ENCODE peak calls at places on chromosomes 4 and X, in four cellular contexts. E is WERI-Rb-1, M is D341Med, S is right cardiac atrium. K is an unnamed sample.
A peak's percentile ranks its signal among the peaks of the same experiment; 100 is the strongest.

GRCh38 chrX:91414710-91415109 is 19.9 kb upstream of the PABPC5 start:
- DNase-seq in E (no peak), M (no peak), S (no peak), K (no peak)

GRCh38 chr4:149645790-149646189 is 169.9 kb downstream of the IQCM start:
- DNase-seq in E (peak; percentile 16), M (peak; percentile 39), S (no peak), K (no peak)

GRCh38 chrX:16155586-16155985 is 11.7 kb upstream of the MAGEB17 start:
- DNase-seq in E (no peak), M (no peak), S (no peak), K (no peak)

GRCh38 chr4:118215826-118216225 is 137.0 kb downstream of the PRSS12 start:
- DNase-seq in E (no peak), M (no peak), S (no peak), K (peak; percentile 70)

GRCh38 chrX:12065251-12065650 is 73.0 kb upstream of the FRMPD4 start:
- DNase-seq in E (no peak), M (no peak), S (no peak), K (no peak)

GRCh38 chr4:109375778-109376414 is 57.7 kb upstream of the SEC24B start:
- DNase-seq in E (no peak), M (no peak), S (no peak), K (no peak)

GRCh38 chr4:139692300-139693012 is 26.8 kb downstream of the MGST2 start:
- DNase-seq in E (peak; percentile 58), M (peak; percentile 58), S (no peak), K (peak; percentile 37)

GRCh38 chrX:153766871-153767673 is 3.0 kb downstream of the PLXNB3 start:
- DNase-seq in E (peak; percentile 11), M (peak; percentile 19), S (peak; percentile 62), K (peak; percentile 33)

GRCh38 chr4:10506077-10506476 is 48.9 kb upstream of the ZNF518B start:
- DNase-seq in E (no peak), M (no peak), S (no peak), K (no peak)

GRCh38 chr4:55681430-55681829 is 45.3 kb upstream of the NMU start:
- DNase-seq in E (no peak), M (no peak), S (no peak), K (no peak)

GRCh38 chr4:56026596-56026995 is 77.9 kb downstream of the CEP135 start:
- DNase-seq in E (no peak), M (no peak), S (no peak), K (no peak)

GRCh38 chr4:55386073-55386472 is 9.7 kb upstream of the TMEM165 start:
- DNase-seq in E (peak; percentile 19), M (peak; percentile 52), S (no peak), K (peak; percentile 7)

GRCh38 chr4:76616526-76616925 is 181.5 kb downstream of the SHROOM3 start:
- DNase-seq in E (no peak), M (no peak), S (no peak), K (no peak)

GRCh38 chr4:113657834-113658233 is 103.7 kb downstream of the CAMK2D start:
- DNase-seq in E (no peak), M (no peak), S (no peak), K (no peak)

GRCh38 chrX:65926095-65927019 is 113.5 kb downstream of the VSIG4 start:
- DNase-seq in E (no peak), M (no peak), S (no peak), K (no peak)

GRCh38 chrX:43559643-43560042 is 96.5 kb upstream of the MAOA start:
- DNase-seq in E (peak; percentile 59), M (peak; percentile 42), S (no peak), K (peak; percentile 15)

GRCh38 chr4:113976937-113977855 is 2.3 kb downstream of the ARSJ start:
- DNase-seq in E (no peak), M (no peak), S (no peak), K (peak; percentile 59)

GRCh38 chr4:177485528-177485927 is 43.3 kb upstream of the AGA start:
- DNase-seq in E (no peak), M (no peak), S (no peak), K (no peak)

GRCh38 chr4:68613752-68614151 is 37.6 kb upstream of the UGT2B17 start:
- DNase-seq in E (no peak), M (no peak), S (no peak), K (no peak)

GRCh38 chrX:31679861-31680260 is 608.0 kb upstream of the FTHL17 start:
- DNase-seq in E (no peak), M (no peak), S (no peak), K (no peak)

GRCh38 chr4:98433608-98434198 is 172.5 kb downstream of the RAP1GDS1 start:
- DNase-seq in E (no peak), M (no peak), S (no peak), K (no peak)

GRCh38 chrX:30888526-30889146 is 418 bp downstream of the TAB3 start:
- DNase-seq in E (peak; percentile 10), M (peak; percentile 56), S (no peak), K (peak; percentile 23)

GRCh38 chr4:57426779-57427395 is 316.7 kb upstream of the IGFBP7 start:
- DNase-seq in E (peak; percentile 83), M (peak; percentile 82), S (peak; percentile 86), K (peak; percentile 30)

GRCh38 chr4:148575577-148575976 is 133.4 kb upstream of the NR3C2 start:
- DNase-seq in E (no peak), M (no peak), S (no peak), K (no peak)

GRCh38 chr4:48352793-48353192 is 11.5 kb downstream of the SLAIN2 start:
- DNase-seq in E (no peak), M (no peak), S (no peak), K (no peak)

GRCh38 chr4:143699331-143700059 is 980 bp downstream of the FREM3 start:
- DNase-seq in E (no peak), M (no peak), S (peak; percentile 58), K (no peak)

GRCh38 chr4:15451181-15451865 is 18.4 kb upstream of the CC2D2A start:
- DNase-seq in E (no peak), M (no peak), S (peak; percentile 32), K (no peak)

GRCh38 chr4:5039800-5040199 is 11.5 kb upstream of the STK32B start:
- DNase-seq in E (no peak), M (no peak), S (no peak), K (no peak)

GRCh38 chr4:39484582-39485272 is 25.9 kb downstream of the LIAS start:
- DNase-seq in E (no peak), M (no peak), S (no peak), K (no peak)

GRCh38 chr4:39045791-39046221 is 13.6 kb upstream of the TMEM156 start:
- DNase-seq in E (no peak), M (no peak), S (no peak), K (no peak)

GRCh38 chr4:37758226-37758625 is 68.3 kb upstream of the PGM2 start:
- DNase-seq in E (no peak), M (no peak), S (no peak), K (no peak)

GRCh38 chrX:155666741-155667140 is 54.0 kb upstream of the TMLHE start:
- DNase-seq in E (no peak), M (no peak), S (no peak), K (no peak)

GRCh38 chrX:112694062-112694461 is 14.3 kb upstream of the LHFPL1 start:
- DNase-seq in E (no peak), M (no peak), S (no peak), K (no peak)

GRCh38 chrX:114344756-114345155 is 239.1 kb upstream of the HTR2C start:
- DNase-seq in E (no peak), M (peak; percentile 40), S (no peak), K (peak; percentile 2)

GRCh38 chrX:102712967-102713677 is 874 bp downstream of the GPRASP2 start:
- DNase-seq in E (peak; percentile 51), M (peak; percentile 39), S (peak; percentile 74), K (peak; percentile 83)

GRCh38 chr4:68734095-68734494 is 63.6 kb upstream of the UGT2B15 start:
- DNase-seq in E (no peak), M (no peak), S (no peak), K (no peak)

GRCh38 chr4:8427761-8428287 is 12.7 kb downstream of the ACOX3 start:
- DNase-seq in E (no peak), M (peak; percentile 52), S (peak; percentile 66), K (peak; percentile 24)

GRCh38 chrX:2910109-2910508 is 19.0 kb downstream of the ARSD start:
- DNase-seq in E (no peak), M (no peak), S (no peak), K (no peak)

GRCh38 chr4:135256111-135256510 is 1054.5 kb upstream of the PABPC4L start:
- DNase-seq in E (no peak), M (no peak), S (no peak), K (no peak)

K was measured in G401.